ENCODE peak calls at places on chromosomes 4 and X, in five cellular contexts. K is CD4-positive, CD25-positive, alpha-beta regulatory T cell; J is ovary; V is GM12878; C is tibial nerve. R is an unnamed sample. For H3K4me1 and H3K27me3, the result is how much of the 10 kb centered on the place peaks cover.

GRCh38 chr4:184831153-184831552 is 5.4 kb upstream of the ACSL1 start:
- DNase-seq in K (no peak), J (no peak), V (no peak), C (no peak), R (no peak)

GRCh38 chr4:164616961-164617360 is 137.0 kb upstream of the SMIM31 start:
- DNase-seq in K (no peak), J (no peak), V (no peak), C (no peak), R (no peak)

GRCh38 chr4:3340038-3340702 is 47.3 kb downstream of the RGS12 start:
- DNase-seq in K (no peak), J (no peak), V (no peak), C (no peak), R (no peak)

GRCh38 chr4:15186149-15186548 is 183.9 kb downstream of the CPEB2 start:
- DNase-seq in K (no peak), J (no peak), V (no peak), C (no peak), R (no peak)

GRCh38 chrX:40154853-40155616 is 57.3 kb upstream of the BCOR start:
- DNase-seq in K (no peak), J (peak), V (no peak), C (no peak), R (no peak)

GRCh38 chrX:97756879-97757278 is 873.2 kb downstream of the RPA4 start:
- DNase-seq in K (no peak), J (no peak), V (no peak), C (no peak), R (no peak)

GRCh38 chr4:101419324-101420135 is 72.2 kb upstream of the PPP3CA start:
- DNase-seq in K (no peak), J (no peak), V (peak), C (no peak), R (no peak)

GRCh38 chr4:76784237-76784636 is 113.7 kb downstream of the SOWAHB start:
- DNase-seq in K (no peak), J (no peak), V (no peak), C (no peak), R (peak)

GRCh38 chrX:57282568-57282967 is 3.9 kb upstream of the FAAH2 start:
- DNase-seq in K (no peak), J (no peak), V (no peak), C (no peak), R (no peak)

GRCh38 chr4:108029731-108030130 is 40.0 kb downstream of the HADH start:
- DNase-seq in K (no peak), J (no peak), V (no peak), C (no peak), R (no peak)

GRCh38 chr4:108029321-108029720 is 39.6 kb downstream of the HADH start:
- DNase-seq in K (no peak), J (no peak), V (no peak), C (no peak), R (no peak)

GRCh38 chr4:108033348-108033747 is 43.7 kb downstream of the HADH start:
- DNase-seq in K (no peak), J (no peak), V (no peak), C (no peak), R (no peak)

GRCh38 chr4:108030332-108030731 is 40.6 kb downstream of the HADH start:
- DNase-seq in K (peak), J (no peak), V (no peak), C (peak), R (peak)

GRCh38 chr4:108031427-108032083 is 41.9 kb downstream of the HADH start:
- DNase-seq in K (no peak), J (no peak), V (no peak), C (no peak), R (no peak)
- H3K4me1 ChIP-seq in K (under half), J (under half), V (under half), C (under half), R (under half)

DNA sequence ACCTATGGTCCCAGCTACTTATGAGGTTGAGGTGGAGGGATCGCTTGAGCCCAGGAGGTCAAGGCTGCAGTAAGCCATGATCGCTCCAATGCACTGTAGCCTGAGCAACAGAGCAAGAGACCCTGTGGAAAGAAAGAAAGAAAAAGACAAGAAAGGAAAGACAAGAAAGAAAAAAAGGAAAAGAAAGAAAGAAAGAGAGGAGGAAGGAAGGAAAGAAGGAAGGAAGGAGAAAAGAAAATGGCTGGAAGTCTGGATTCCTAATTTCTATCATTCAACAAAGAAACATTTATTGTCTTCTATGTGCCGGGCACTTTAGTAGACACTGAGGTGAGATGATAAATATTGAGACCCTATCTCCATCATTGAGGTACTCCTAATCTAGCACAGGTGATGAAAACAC is 26.8 kb upstream of the BCORL1 start:
- DNase-seq in K (no peak), J (no peak), V (no peak), C (no peak), R (no peak)
- H3K27me3 ChIP-seq in K (under half), J (under half), V (under half), C (under half), R (under half)

GRCh38 chrX:5957506-5957905 is 271.2 kb downstream of the NLGN4X start:
- DNase-seq in K (no peak), J (no peak), V (no peak), C (no peak), R (no peak)
- H3K4me1 ChIP-seq in K (under half), J (under half), V (under half), C (under half), R (under half)

DNA sequence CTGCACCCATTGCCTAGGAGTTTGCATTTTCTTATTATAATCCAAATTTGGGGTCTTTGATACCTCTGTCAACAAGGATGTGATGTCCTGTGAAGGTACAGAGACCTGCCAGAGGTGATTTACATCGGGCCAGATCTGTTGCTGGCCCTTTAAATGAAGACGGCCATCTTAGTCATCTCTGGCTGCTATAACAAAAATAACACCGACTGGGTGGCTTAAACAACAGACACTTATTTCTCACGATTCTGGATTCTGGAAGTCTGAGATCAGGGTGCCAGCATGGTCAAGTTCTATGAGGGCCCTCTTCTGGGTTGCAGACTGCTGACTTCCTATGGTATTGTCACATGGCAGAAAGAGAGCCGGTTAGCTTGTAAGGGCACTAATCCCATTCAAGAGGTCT is 75.7 kb downstream of the F11 start:
- DNase-seq in K (no peak), J (no peak), V (no peak), C (no peak), R (no peak)
- H3K27me3 ChIP-seq in K (under half), J (under half), V (under half), C (under half), R (under half)

DNA sequence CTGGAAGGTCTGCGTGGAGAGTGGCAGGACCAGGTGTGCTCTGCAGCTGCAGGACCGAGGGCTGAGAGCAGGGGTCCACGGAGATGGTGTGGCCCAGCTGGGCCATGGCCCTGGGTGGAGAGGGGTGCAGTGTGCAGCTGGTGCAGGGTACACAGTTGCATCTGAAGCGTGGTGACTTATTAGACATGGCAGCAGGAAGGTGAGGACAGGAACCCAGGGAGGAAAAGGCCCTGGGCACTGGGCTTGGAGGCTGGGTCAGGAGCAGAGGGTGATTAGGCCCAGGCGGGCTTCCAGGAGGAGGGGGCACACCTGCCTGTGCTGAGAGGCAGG is 214.6 kb upstream of the PSAPL1 start:
- DNase-seq in K (no peak), J (no peak), V (no peak), C (no peak), R (no peak)
- H3K4me1 ChIP-seq in K (under half), J (under half), V (under half), C (under half), R (under half)

GRCh38 chr4:86704601-86705000 is 110.5 kb downstream of the PTPN13 start:
- DNase-seq in K (no peak), J (no peak), V (no peak), C (no peak), R (no peak)
- H3K27me3 ChIP-seq in K (under half), J (under half), V (under half), C (under half), R (under half)

R was measured in SJSA1.